ENCODE peak calls at places on chromosome 15, in nine cellular contexts. E is T-cell; Y is MG63; M is breast epithelium; Z is activated CD4-positive, alpha-beta memory T cell treated with anti-CD3 and anti-CD28 coated beads, Interleukin-2, amount 10 ng/mL, durations not matched to agents 7 days and 5 days; K is NCI-H446; W is stimulated activated CD8-positive, alpha-beta memory T cell treated with anti-CD3 and anti-CD28 coated beads, Interleukin-4, amount 100 ng/mL, for 1 hour; J is NCI-H1105; V is heart left ventricle. F is an unnamed sample.

GRCh38 chr15:70474682-70475438 is 288.5 kb downstream of the UACA start:
- DNase-seq in E (no peak), Y (peak), M (peak), Z (peak), K (peak), W (peak), J (peak), V (peak), F (no peak)

GRCh38 chr15:69132935-69133861 is 27.2 kb upstream of the GLCE start:
- DNase-seq in E (no peak), Y (peak), M (peak), Z (no peak), K (peak), W (no peak), J (no peak), V (no peak), F (no peak)

GRCh38 chr15:77864211-77865105 is 213.1 kb downstream of the TBC1D2B start:
- DNase-seq in E (no peak), Y (no peak), M (no peak), Z (no peak), K (no peak), W (no peak), J (no peak), V (no peak), F (peak)

GRCh38 chr15:82146990-82147461 is 101.2 kb upstream of the MEX3B start:
- DNase-seq in E (no peak), Y (peak), M (no peak), Z (no peak), K (no peak), W (no peak), J (no peak), V (no peak), F (peak)

GRCh38 chr15:67762610-67763368 is 62.5 kb upstream of the SKOR1 start:
- DNase-seq in E (no peak), Y (no peak), M (no peak), Z (peak), K (no peak), W (no peak), J (no peak), V (no peak), F (no peak)

GRCh38 chr15:44735482-44736260 is 657 bp upstream of the TRIM69 start:
- DNase-seq in E (no peak), Y (no peak), M (no peak), Z (peak), K (no peak), W (no peak), J (no peak), V (peak), F (peak)

GRCh38 chr15:98017150-98017964 is 56.9 kb downstream of the ARRDC4 start:
- DNase-seq in E (no peak), Y (no peak), M (no peak), Z (no peak), K (no peak), W (no peak), J (no peak), V (no peak), F (peak)

GRCh38 chr15:29937956-29938355 is 115.7 kb upstream of the TJP1 start:
- DNase-seq in E (no peak), Y (no peak), M (no peak), Z (no peak), K (no peak), W (no peak), J (no peak), V (no peak), F (no peak)

GRCh38 chr15:92383528-92384326 is 10.0 kb upstream of the ST8SIA2 start:
- DNase-seq in E (no peak), Y (no peak), M (no peak), Z (peak), K (no peak), W (no peak), J (no peak), V (no peak), F (peak)

GRCh38 chr15:74370471-74370870 is 3.0 kb upstream of the CYP11A1 start:
- DNase-seq in E (no peak), Y (no peak), M (peak), Z (no peak), K (no peak), W (no peak), J (no peak), V (no peak), F (no peak)

GRCh38 chr15:48536681-48537091 is 108.8 kb downstream of the FBN1 start:
- DNase-seq in E (no peak), Y (no peak), M (no peak), Z (no peak), K (peak), W (no peak), J (no peak), V (no peak), F (no peak)

GRCh38 chr15:42140383-42141070 is 15.9 kb downstream of the PLA2G4F start:
- DNase-seq in E (no peak), Y (no peak), M (no peak), Z (no peak), K (no peak), W (no peak), J (no peak), V (no peak), F (peak)

GRCh38 chr15:85580914-85581313 is 200.5 kb downstream of the AKAP13 start:
- DNase-seq in E (peak), Y (no peak), M (no peak), Z (peak), K (no peak), W (no peak), J (no peak), V (no peak), F (no peak)

GRCh38 chr15:68384451-68385239 is 47.3 kb downstream of the ITGA11 start:
- DNase-seq in E (no peak), Y (peak), M (no peak), Z (peak), K (no peak), W (no peak), J (no peak), V (peak), F (no peak)

GRCh38 chr15:31848621-31849020 is 181.7 kb upstream of the CHRNA7 start:
- DNase-seq in E (no peak), Y (no peak), M (no peak), Z (no peak), K (no peak), W (no peak), J (no peak), V (no peak), F (no peak)

GRCh38 chr15:61364871-61365270 is 135.8 kb upstream of the RORA start:
- DNase-seq in E (no peak), Y (no peak), M (no peak), Z (no peak), K (no peak), W (no peak), J (no peak), V (no peak), F (peak)

GRCh38 chr15:39283531-39283930 is 297.3 kb upstream of the THBS1 start:
- DNase-seq in E (no peak), Y (no peak), M (no peak), Z (no peak), K (no peak), W (no peak), J (no peak), V (no peak), F (no peak)

GRCh38 chr15:70559840-70560239 is 203.5 kb downstream of the UACA start:
- DNase-seq in E (no peak), Y (no peak), M (no peak), Z (no peak), K (no peak), W (no peak), J (no peak), V (no peak), F (no peak)

GRCh38 chr15:66884661-66885237 is 180.7 kb upstream of the SMAD3 start:
- DNase-seq in E (no peak), Y (no peak), M (no peak), Z (no peak), K (no peak), W (no peak), J (no peak), V (peak), F (no peak)

GRCh38 chr15:50017522-50017921 is 101.5 kb downstream of the ATP8B4 start:
- DNase-seq in E (no peak), Y (no peak), M (no peak), Z (no peak), K (no peak), W (no peak), J (no peak), V (no peak), F (no peak)

F was measured in mesendoderm.